ENCODE peak calls at places on chromosomes 2 and 18, in four cellular contexts. O is AG04450, N is tibial nerve, I is tibial artery. Z is an unnamed sample.

GRCh38 chr2:62526531-62527381 is 20.8 kb upstream of the TMEM17 start:
- DNase-seq in N (no peak), O (no peak), I (no peak), Z (no peak)

GRCh38 chr2:218517434-218518206 is 50.5 kb downstream of the USP37 start:
- DNase-seq in N (no peak), O (no peak), I (no peak), Z (no peak)

GRCh38 chr18:711693-712400 is 583 bp downstream of the ENOSF1 start:
- DNase-seq in N (peak), I (peak), O (peak), Z (peak)

GRCh38 chr18:21663615-21664014 is 41.0 kb downstream of the ABHD3 start:
- DNase-seq in O (no peak), N (peak), I (no peak), Z (no peak)

GRCh38 chr18:59094569-59094968 is 45.1 kb upstream of the SEC11C start:
- DNase-seq in N (no peak), I (no peak), O (no peak), Z (no peak)

GRCh38 chr2:201969938-201970785 is 63.5 kb upstream of the FZD7 start:
- DNase-seq in N (no peak), O (peak), I (no peak), Z (no peak)

GRCh38 chr2:165237056-165237455 is 2.2 kb upstream of the SCN2A start:
- DNase-seq in O (no peak), I (no peak), N (no peak), Z (no peak)

GRCh38 chr2:79099140-79099686 is 11.4 kb upstream of the REG1B start:
- DNase-seq in O (no peak), I (no peak), N (no peak), Z (no peak)

GRCh38 chr18:32469691-32470131 is 971 bp downstream of the GAREM1 start:
- DNase-seq in N (no peak), O (no peak), I (no peak), Z (no peak)

GRCh38 chr18:55484773-55485172 is 103.2 kb downstream of the TCF4 start:
- DNase-seq in O (no peak), N (no peak), I (no peak), Z (no peak)

GRCh38 chr18:32040936-32041335 is 22.3 kb downstream of the RNF125 start:
- DNase-seq in I (no peak), N (no peak), O (no peak), Z (no peak)

GRCh38 chr2:95349568-95350319 is 52.6 kb downstream of the KCNIP3 start:
- DNase-seq in N (no peak), O (no peak), I (peak), Z (no peak)

GRCh38 chr18:79502785-79503184 is 107.1 kb downstream of the NFATC1 start:
- DNase-seq in N (no peak), I (no peak), O (no peak), Z (no peak)

GRCh38 chr2:30472326-30472725 is 25.3 kb downstream of the LCLAT1 start:
- DNase-seq in N (no peak), I (no peak), O (no peak), Z (no peak)
- TF ChIP-seq CTCF in N (no peak), I (no peak), O (peak), Z (no peak)

GRCh38 chr2:241734208-241734466 is 293 bp upstream of the D2HGDH start:
- DNase-seq in I (no peak), N (no peak), O (no peak), Z (no peak)
- TF ChIP-seq CTCF in I (no peak), N (no peak), O (no peak), Z (no peak)

GRCh38 chr18:72091369-72091768 is 452.8 kb downstream of the CBLN2 start:
- DNase-seq in N (no peak), O (no peak), I (no peak), Z (no peak)

GRCh38 chr18:72089432-72089831 is 454.7 kb downstream of the CBLN2 start:
- DNase-seq in N (no peak), I (no peak), O (no peak), Z (no peak)

DNA sequence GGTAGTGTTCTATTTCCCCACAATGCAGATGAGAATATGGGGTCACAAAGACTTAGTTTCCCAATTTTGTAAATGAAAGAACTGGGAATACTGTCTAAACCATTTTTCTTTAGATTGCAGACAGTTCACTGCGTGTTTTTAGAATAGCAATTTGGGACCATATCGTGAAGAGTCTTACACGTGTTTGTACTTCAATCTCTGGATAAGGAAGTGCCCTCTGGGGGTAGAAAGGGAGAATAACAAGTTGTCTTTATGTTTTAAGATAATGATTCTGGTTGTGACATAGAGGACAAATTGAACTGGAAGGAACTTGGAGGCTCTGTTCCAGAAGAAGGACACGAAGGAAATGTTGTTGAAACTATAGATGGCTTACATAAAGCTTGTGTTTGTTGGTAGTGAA is 457.7 kb downstream of the CBLN2 start:
- DNase-seq in O (no peak), N (no peak), I (no peak), Z (no peak)
- TF ChIP-seq CTCF in O (peak), N (no peak), I (peak), Z (peak)

GRCh38 chr18:64037812-64038414 is 68.0 kb downstream of the SERPINB8 start:
- DNase-seq in N (no peak), I (no peak), O (no peak), Z (peak)
- TF ChIP-seq CTCF in N (peak), I (no peak), O (peak), Z (peak)

GRCh38 chr2:240460781-240461431 is 25.4 kb downstream of the GPC1 start:
- DNase-seq in I (no peak), N (no peak), O (no peak), Z (peak)

GRCh38 chr2:240458900-240459391 is 23.5 kb downstream of the GPC1 start:
- DNase-seq in N (no peak), O (no peak), I (no peak), Z (peak)

GRCh38 chr2:240458044-240458899 is 22.8 kb downstream of the GPC1 start:
- DNase-seq in I (no peak), O (no peak), N (no peak), Z (no peak)

GRCh38 chr2:240460243-240460630 is 24.8 kb downstream of the GPC1 start:
- DNase-seq in O (no peak), N (no peak), I (no peak), Z (no peak)

DNA sequence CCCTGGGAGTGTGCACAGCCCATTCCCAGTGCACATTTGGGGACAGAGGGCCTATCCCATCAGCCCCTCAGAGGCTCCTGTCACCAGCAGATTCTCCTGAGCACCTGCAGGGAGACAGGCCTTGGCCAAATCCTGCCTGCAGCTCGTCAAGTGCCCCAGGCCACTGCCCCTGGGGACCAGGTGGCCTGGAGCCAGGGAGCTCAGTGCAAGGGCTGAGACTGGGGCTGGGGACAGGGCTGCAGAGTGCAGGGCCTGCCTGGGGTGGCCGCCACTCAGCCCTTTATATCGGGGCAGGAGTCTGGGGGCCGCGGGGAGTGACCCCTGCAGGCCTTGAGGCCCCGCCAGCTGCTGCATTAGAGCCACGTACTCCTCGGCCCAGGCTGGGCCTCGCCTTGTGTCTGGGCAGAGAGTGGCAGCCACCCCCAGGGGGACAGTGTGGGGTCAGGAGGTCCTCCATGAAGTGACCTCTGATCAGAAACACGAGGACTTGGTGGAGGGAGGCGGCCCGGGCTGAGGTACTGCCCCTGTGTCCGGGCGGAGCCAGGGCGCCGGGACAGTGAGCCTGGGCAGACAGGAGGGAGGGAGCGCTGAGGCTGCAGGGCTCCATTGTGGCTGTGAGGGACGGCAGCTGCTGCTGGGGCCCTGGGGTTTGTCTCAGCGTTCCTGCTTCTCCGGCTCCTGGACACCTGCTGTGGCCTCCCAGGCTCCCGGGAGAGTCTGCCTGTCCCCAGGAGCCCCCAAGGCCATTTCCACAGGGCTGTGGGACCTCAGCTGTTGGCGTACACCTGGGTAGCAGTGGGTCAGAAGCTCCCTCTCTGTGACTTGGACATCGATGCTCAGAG is 24.2 kb downstream of the GPC1 start:
- DNase-seq in I (no peak), O (no peak), N (no peak), Z (peak)
- TF ChIP-seq CTCF in I (no peak), O (no peak), N (no peak), Z (no peak)

GRCh38 chr2:36326286-36326685 is 29.3 kb upstream of the CRIM1 start:
- DNase-seq in O (no peak), N (no peak), I (no peak), Z (no peak)

GRCh38 chr2:36318547-36318946 is 37.0 kb upstream of the CRIM1 start:
- DNase-seq in O (no peak), N (no peak), I (no peak), Z (no peak)

DNA sequence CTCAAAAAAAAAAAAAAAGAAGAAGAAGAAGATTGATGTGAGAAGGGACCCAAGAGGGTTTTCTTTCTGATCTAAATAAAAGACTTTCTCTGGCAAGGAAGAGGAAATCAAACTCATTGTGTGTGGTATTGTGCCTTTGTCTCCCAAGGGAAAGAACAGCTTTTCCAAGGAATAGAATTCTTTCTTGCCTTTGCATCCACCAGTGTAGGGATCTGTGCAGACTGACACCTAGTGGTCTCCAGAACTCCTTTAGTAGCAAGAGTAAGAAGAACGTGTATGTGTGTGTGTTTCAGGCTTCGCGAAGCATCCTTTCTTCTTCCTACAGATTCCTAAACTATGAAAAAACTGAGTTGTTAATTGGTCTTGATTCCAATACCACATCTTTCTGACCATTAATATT is 33.5 kb upstream of the CRIM1 start:
- DNase-seq in I (no peak), O (no peak), N (no peak), Z (no peak)
- TF ChIP-seq CTCF in I (no peak), O (peak), N (peak), Z (peak)

GRCh38 chr2:120177011-120177621 is 46.1 kb downstream of the TMEM185B start:
- DNase-seq in I (no peak), O (no peak), N (no peak), Z (no peak)
- TF ChIP-seq CTCF in I (no peak), O (peak), N (no peak), Z (no peak)

DNA sequence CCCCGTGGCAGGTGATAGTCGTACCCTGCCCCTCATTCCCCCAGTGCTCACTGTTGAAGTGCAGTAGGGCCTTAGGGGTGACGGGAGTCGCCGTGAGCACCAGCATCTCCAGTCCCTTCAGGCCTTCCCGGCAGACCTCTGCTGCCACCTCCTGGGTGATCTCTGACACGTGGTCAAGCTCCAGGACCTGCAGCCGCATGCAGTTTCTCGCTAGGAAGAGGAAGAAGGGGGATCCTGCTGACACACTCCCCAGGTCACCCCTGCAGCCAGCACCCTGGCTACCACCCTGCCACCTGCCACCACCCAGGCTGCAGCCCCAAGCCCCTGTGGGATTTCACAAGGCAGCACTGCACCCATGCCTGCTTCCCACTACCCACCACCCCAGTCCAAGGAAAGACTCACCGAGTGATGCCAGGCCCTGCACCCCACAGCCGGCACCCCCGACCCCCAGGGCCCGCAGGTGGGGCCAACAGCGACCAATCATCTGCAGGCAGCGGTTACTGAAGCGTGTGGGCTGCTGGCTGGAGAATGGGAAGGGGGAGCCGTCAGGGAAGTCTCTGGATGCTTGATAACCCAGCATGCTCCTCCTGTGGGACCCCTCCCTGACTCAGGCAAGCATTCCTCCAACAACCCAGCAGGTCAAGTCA is 23.8 kb downstream of the FBXO41 start:
- DNase-seq in I (no peak), O (no peak), N (no peak), Z (peak)
- TF ChIP-seq CTCF in I (no peak), O (peak), N (no peak), Z (peak)

DNA sequence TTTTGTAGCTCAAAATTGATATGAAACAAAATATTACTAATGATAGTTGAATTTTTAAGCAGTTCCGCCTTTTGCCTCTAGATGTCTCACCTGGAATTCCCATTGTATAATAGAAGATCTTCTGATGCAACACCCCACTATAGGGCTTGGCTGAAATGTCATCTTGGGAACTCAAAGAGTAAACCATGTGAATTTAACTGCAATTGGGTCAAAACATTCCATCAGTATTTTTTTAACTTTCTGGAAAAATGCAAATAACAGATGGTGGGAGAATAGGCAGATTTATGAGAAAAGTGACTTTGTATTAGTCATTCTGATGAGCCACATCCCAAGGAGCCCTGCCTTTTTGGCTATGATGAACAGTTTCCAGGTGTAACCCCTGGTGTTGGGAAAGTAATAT is 489.9 kb downstream of the NYAP2 start:
- DNase-seq in O (peak), N (peak), I (no peak), Z (no peak)
- TF ChIP-seq CTCF in O (peak), N (peak), I (peak), Z (peak)